ENCODE peak calls at places on chromosomes 16 and 17, in ten cellular contexts. B is HFF-Myc; J is fibroblast of lung; K is fibroblast of mammary gland; C is AG04449; U is body of pancreas; Z is endodermal cell; X is A549; O is CD4-positive, CD25-positive, alpha-beta regulatory T cell; S is AG10803. E is an unnamed sample.

GRCh38 chr17:1270210-1271019 is at the start of gene BHLHA9:
- DNase-seq in B (no peak), J (no peak), K (no peak), C (no peak), U (no peak), Z (peak), X (no peak), O (no peak), S (peak), E (no peak)

GRCh38 chr16:47213761-47214440 is 70.2 kb upstream of the NETO2 start:
- DNase-seq in B (no peak), J (peak), K (peak), C (no peak), U (no peak), Z (no peak), X (no peak), O (no peak), S (no peak), E (no peak)

GRCh38 chr17:34579979-34580684 is 750 bp downstream of the TMEM132E start:
- DNase-seq in B (no peak), J (no peak), K (peak), C (no peak), U (no peak), Z (peak), X (peak), O (no peak), S (peak), E (no peak)

GRCh38 chr17:61209524-61209923 is 190.1 kb upstream of the TBX2 start:
- DNase-seq in B (no peak), J (no peak), K (no peak), C (no peak), U (no peak), Z (no peak), X (no peak), O (no peak), S (no peak), E (no peak)

GRCh38 chr16:57661510-57661909 is 6.6 kb upstream of the ADGRG3 start:
- DNase-seq in B (no peak), J (no peak), K (no peak), C (no peak), U (no peak), Z (no peak), X (no peak), O (no peak), S (no peak), E (no peak)

GRCh38 chr16:28192811-28193529 is 18.8 kb downstream of the XPO6 start:
- DNase-seq in B (no peak), J (no peak), K (no peak), C (no peak), U (peak), Z (no peak), X (no peak), O (peak), S (no peak), E (no peak)

GRCh38 chr17:17004251-17004996 is 32.5 kb upstream of the TNFRSF13B start:
- DNase-seq in B (no peak), J (no peak), K (no peak), C (no peak), U (no peak), Z (peak), X (no peak), O (no peak), S (no peak), E (no peak)

GRCh38 chr17:50222922-50223321 is 21.5 kb upstream of the COL1A1 start:
- DNase-seq in B (no peak), J (no peak), K (no peak), C (no peak), U (no peak), Z (no peak), X (no peak), O (no peak), S (peak), E (no peak)

GRCh38 chr17:57762375-57762916 is 17.3 kb upstream of the CCDC182 start:
- DNase-seq in B (no peak), J (no peak), K (no peak), C (no peak), U (no peak), Z (peak), X (no peak), O (no peak), S (no peak), E (no peak)

GRCh38 chr16:67100569-67101300 is 9.0 kb upstream of the PHAF1 start:
- DNase-seq in B (no peak), J (peak), K (peak), C (no peak), U (no peak), Z (no peak), X (peak), O (peak), S (no peak), E (peak)

GRCh38 chr16:380837-381787 is 666 bp downstream of the PGAP6 start:
- DNase-seq in B (no peak), J (no peak), K (no peak), C (no peak), U (peak), Z (no peak), X (no peak), O (no peak), S (no peak), E (no peak)

GRCh38 chr16:381788-382717 is at the start of gene PGAP6:
- DNase-seq in B (no peak), J (peak), K (no peak), C (no peak), U (peak), Z (peak), X (no peak), O (peak), S (peak), E (no peak)

GRCh38 chr16:379961-380836 is 1.6 kb downstream of the PGAP6 start:
- DNase-seq in B (no peak), J (no peak), K (no peak), C (no peak), U (no peak), Z (no peak), X (no peak), O (no peak), S (no peak), E (no peak)

GRCh38 chr16:386641-387156 is 4.9 kb upstream of the PGAP6 start:
- DNase-seq in B (no peak), J (peak), K (no peak), C (no peak), U (no peak), Z (no peak), X (no peak), O (no peak), S (no peak), E (no peak)

GRCh38 chr16:383326-384020 is 1.7 kb upstream of the PGAP6 start:
- DNase-seq in B (no peak), J (no peak), K (no peak), C (no peak), U (peak), Z (peak), X (no peak), O (peak), S (no peak), E (no peak)
- H3K4me3 ChIP-seq in B (no peak), J (no peak), K (no peak), C (no peak), U (no peak), Z (peak), X (no peak), O (peak), S (no peak), E (peak)

GRCh38 chr17:8156174-8156992 is 4.2 kb upstream of the PER1 start:
- DNase-seq in B (peak), J (peak), K (peak), C (peak), U (peak), Z (peak), X (peak), O (peak), S (peak), E (peak)

GRCh38 chr17:8159032-8159400 is 3.7 kb downstream of the VAMP2 start:
- DNase-seq in B (no peak), J (no peak), K (no peak), C (no peak), U (no peak), Z (no peak), X (no peak), O (no peak), S (no peak), E (no peak)

GRCh38 chr17:8159459-8160223 is 3.1 kb downstream of the VAMP2 start:
- DNase-seq in B (no peak), J (no peak), K (no peak), C (no peak), U (no peak), Z (no peak), X (no peak), O (no peak), S (no peak), E (no peak)

GRCh38 chr17:8160224-8160577 is 2.5 kb downstream of the VAMP2 start:
- DNase-seq in B (no peak), J (no peak), K (no peak), C (no peak), U (no peak), Z (peak), X (no peak), O (no peak), S (no peak), E (no peak)

DNA sequence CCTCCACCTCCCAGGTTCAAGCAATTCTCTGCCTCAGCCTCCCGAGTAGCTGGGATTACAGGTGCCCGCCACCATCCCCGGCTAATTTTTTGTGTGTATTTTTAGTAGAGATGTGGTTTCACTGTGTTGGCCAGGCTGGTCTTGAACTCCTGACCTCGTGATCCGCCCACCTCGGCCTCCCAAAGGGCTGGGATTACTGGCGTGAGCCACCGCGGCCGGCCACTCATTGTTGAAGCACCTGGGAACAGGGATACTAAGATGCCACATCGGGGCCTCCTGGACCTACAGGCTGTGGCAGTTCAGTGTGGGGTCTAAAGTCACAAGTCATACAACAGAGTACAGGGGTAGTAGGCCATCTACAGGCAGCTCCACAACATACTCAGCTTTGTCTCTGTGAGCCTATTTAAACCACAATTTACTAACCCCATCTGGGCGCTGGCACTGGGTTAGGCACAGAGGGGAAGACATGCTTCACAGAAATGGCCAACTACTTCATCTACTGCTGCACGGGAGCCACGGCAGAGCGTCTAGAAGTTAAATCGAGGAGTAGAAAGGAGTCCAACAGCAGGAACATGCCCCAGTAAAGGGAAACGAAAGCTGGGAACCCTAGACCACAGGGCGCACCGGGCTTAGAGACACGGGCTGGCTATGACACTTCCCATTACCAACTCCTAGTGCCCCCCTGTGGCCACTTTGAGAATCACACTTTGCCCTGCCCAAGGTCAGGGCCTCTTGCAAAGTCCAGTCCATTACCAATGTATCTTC is 4.3 kb downstream of the VAMP2 start:
- DNase-seq in B (peak), J (peak), K (peak), C (peak), U (peak), Z (peak), X (peak), O (peak), S (peak), E (no peak)
- H3K4me3 ChIP-seq in B (no peak), J (no peak), K (no peak), C (no peak), U (no peak), Z (no peak), X (no peak), O (peak), S (no peak), E (no peak)

GRCh38 chr17:21455761-21456160 is 79.6 kb downstream of the KCNJ12 start:
- DNase-seq in B (no peak), J (no peak), K (no peak), C (no peak), U (no peak), Z (no peak), X (no peak), O (no peak), S (no peak), E (no peak)

GRCh38 chr17:21453144-21453982 is 77.2 kb downstream of the KCNJ12 start:
- DNase-seq in B (no peak), J (no peak), K (no peak), C (no peak), U (no peak), Z (no peak), X (no peak), O (no peak), S (no peak), E (no peak)

GRCh38 chr17:21458036-21458435 is 81.9 kb downstream of the KCNJ12 start:
- DNase-seq in B (no peak), J (peak), K (no peak), C (no peak), U (no peak), Z (peak), X (no peak), O (no peak), S (no peak), E (no peak)

GRCh38 chr17:21457051-21458026 is 81.2 kb downstream of the KCNJ12 start:
- DNase-seq in B (peak), J (peak), K (peak), C (peak), U (peak), Z (peak), X (peak), O (peak), S (peak), E (peak)

DNA sequence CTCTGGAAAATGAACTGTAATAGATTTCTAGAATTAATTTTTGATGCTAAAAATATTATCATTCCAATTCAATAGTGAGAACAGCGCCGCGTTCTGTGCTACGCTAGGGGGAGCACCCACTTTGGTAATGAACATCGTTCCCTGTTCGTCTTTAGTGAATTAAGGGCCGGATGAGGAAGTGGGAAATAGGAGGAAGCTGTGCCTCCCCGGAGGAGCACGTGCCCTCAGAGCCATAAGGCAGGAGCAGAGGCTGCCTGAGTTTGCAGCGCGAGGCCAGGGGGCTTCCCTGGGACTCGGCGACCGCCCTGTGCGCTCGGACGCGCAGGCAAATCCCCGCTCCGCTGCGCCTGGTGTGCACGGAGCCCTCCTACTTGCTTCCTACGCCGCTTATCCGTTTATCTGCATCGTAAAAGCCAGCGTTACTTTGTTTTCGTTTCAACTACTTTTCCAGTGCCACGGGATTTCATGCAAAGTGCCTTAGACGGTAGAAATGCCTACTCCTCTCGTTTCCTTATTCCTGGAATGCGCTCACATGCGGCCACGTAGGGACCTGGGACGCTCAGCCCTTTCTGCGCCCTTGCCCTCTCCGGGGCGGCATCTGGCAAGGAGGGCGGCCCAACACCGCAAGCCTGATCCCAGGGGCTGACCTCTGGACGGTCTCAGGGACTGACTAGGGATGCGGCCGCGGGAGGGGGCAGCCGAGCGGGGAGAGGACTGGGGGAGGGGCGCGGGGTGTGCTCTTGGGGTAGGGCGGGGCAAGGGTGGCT is 76.4 kb downstream of the KCNJ12 start:
- DNase-seq in B (peak), J (peak), K (peak), C (no peak), U (peak), Z (peak), X (no peak), O (peak), S (peak), E (peak)
- H3K4me3 ChIP-seq in B (no peak), J (no peak), K (peak), C (peak), U (no peak), Z (no peak), X (no peak), O (no peak), S (peak), E (peak)

GRCh38 chr17:81889602-81890001 is 1.8 kb downstream of the ALYREF start:
- DNase-seq in B (no peak), J (no peak), K (no peak), C (no peak), U (no peak), Z (peak), X (no peak), O (no peak), S (no peak), E (no peak)
- H3K4me3 ChIP-seq in B (peak), J (peak), K (peak), C (peak), U (no peak), Z (peak), X (peak), O (peak), S (peak), E (no peak)

E was measured in retinal pigment epithelial cell.